ENCODE peak calls at places on chromosome 17, in six cellular contexts. O, P, V, C, D and H are unnamed samples.

GRCh38 chr17:4499431-4500187 is 928 bp downstream of the SPNS2 start:
- DNase-seq in O (peak; percentile 46), P (peak; percentile 16), V (no peak), C (no peak), D (no peak), H (peak; percentile 44)

GRCh38 chr17:80816241-80817103 is 175.2 kb upstream of the CHMP6 start:
- DNase-seq in O (no peak), P (no peak), V (no peak), C (no peak), D (no peak), H (no peak)

GRCh38 chr17:12282056-12282455 is 261.4 kb downstream of the MAP2K4 start:
- DNase-seq in O (no peak), P (no peak), V (no peak), C (no peak), D (peak; percentile 36), H (no peak)

GRCh38 chr17:81518785-81519283 is 6.2 kb upstream of the ACTG1 start:
- DNase-seq in O (peak; percentile 86), P (no peak), V (no peak), C (peak; percentile 74), D (peak; percentile 35), H (no peak)

GRCh38 chr17:38605852-38606645 is at the start of gene SRCIN1:
- DNase-seq in O (peak; percentile 82), P (peak; percentile 50), V (peak; percentile 74), C (peak; percentile 80), D (no peak), H (peak; percentile 58)

GRCh38 chr17:47401100-47401499 is 77.3 kb downstream of the EFCAB13 start:
- DNase-seq in O (no peak), P (no peak), V (no peak), C (no peak), D (no peak), H (no peak)

GRCh38 chr17:82440991-82441627 is 9.4 kb downstream of the CYBC1 start:
- DNase-seq in O (no peak), P (no peak), V (no peak), C (no peak), D (no peak), H (no peak)

GRCh38 chr17:60391419-60392041 is 403 bp downstream of the USP32 start:
- DNase-seq in O (no peak), P (no peak), V (no peak), C (no peak), D (no peak), H (peak; percentile 72)

GRCh38 chr17:12089809-12090384 is 69.2 kb downstream of the MAP2K4 start:
- DNase-seq in O (no peak), P (no peak), V (no peak), C (no peak), D (peak; percentile 77), H (no peak)

GRCh38 chr17:11692688-11693087 is 94.4 kb downstream of the DNAH9 start:
- DNase-seq in O (no peak), P (no peak), V (no peak), C (no peak), D (no peak), H (no peak)

GRCh38 chr17:79628861-79629547 is 18.2 kb upstream of the RBFOX3 start:
- DNase-seq in O (peak; percentile 6), P (no peak), V (peak; percentile 1), C (no peak), D (no peak), H (peak; percentile 1)

GRCh38 chr17:29603109-29603674 is 10.3 kb downstream of the ANKRD13B start:
- DNase-seq in O (no peak), P (no peak), V (no peak), C (no peak), D (no peak), H (no peak)

GRCh38 chr17:82923366-82924113 is 83.7 kb upstream of the ZNF750 start:
- DNase-seq in O (no peak), P (no peak), V (no peak), C (no peak), D (no peak), H (no peak)

GRCh38 chr17:83100220-83100852 is 20.9 kb downstream of the METRNL start:
- DNase-seq in O (peak; percentile 65), P (no peak), V (no peak), C (no peak), D (no peak), H (no peak)

GRCh38 chr17:19618015-19618414 is 30.5 kb upstream of the ALDH3A2 start:
- DNase-seq in O (no peak), P (no peak), V (no peak), C (no peak), D (no peak), H (no peak)

GRCh38 chr17:15106540-15106939 is 158.6 kb downstream of the PMP22 start:
- DNase-seq in O (no peak), P (no peak), V (no peak), C (no peak), D (peak; percentile 85), H (no peak)

GRCh38 chr17:64459284-64459747 is 10.4 kb downstream of the MILR1 start:
- DNase-seq in O (no peak), P (no peak), V (no peak), C (no peak), D (peak; percentile 44), H (no peak)

GRCh38 chr17:38750312-38751121 is 2.0 kb upstream of the PSMB3 start:
- DNase-seq in O (peak; percentile 50), P (no peak), V (no peak), C (no peak), D (peak; percentile 32), H (no peak)

GRCh38 chr17:68961204-68961893 is 6.2 kb upstream of the ABCA8 start:
- DNase-seq in O (no peak), P (no peak), V (no peak), C (no peak), D (no peak), H (no peak)

GRCh38 chr17:72297326-72298115 is 176.7 kb downstream of the SOX9 start:
- DNase-seq in O (no peak), P (no peak), V (no peak), C (no peak), D (peak; percentile 85), H (no peak)

GRCh38 chr17:76736349-76737081 is 616 bp downstream of the SRSF2 start:
- DNase-seq in O (peak; percentile 89), P (peak; percentile 65), V (peak; percentile 85), C (peak; percentile 82), D (no peak), H (peak; percentile 77)
- TF ChIP-seq CTCF in O (peak; percentile 35), P (no peak), V (no peak), C (no peak), D (peak; percentile 41), H (no peak)

GRCh38 chr17:17757391-17757791 is 76.1 kb downstream of the RAI1 start:
- DNase-seq in O (no peak), P (peak; percentile 39), V (no peak), C (peak; percentile 72), D (no peak), H (no peak)

GRCh38 chr17:17759164-17759563 is 77.6 kb downstream of the SREBF1 start:
- DNase-seq in O (no peak), P (no peak), V (no peak), C (no peak), D (no peak), H (no peak)

GRCh38 chr17:17755715-17756114 is 74.5 kb downstream of the RAI1 start:
- DNase-seq in O (no peak), P (no peak), V (no peak), C (no peak), D (no peak), H (no peak)

GRCh38 chr17:17758443-17758842 is 77.2 kb downstream of the RAI1 start:
- DNase-seq in O (no peak), P (no peak), V (no peak), C (no peak), D (no peak), H (no peak)

DNA sequence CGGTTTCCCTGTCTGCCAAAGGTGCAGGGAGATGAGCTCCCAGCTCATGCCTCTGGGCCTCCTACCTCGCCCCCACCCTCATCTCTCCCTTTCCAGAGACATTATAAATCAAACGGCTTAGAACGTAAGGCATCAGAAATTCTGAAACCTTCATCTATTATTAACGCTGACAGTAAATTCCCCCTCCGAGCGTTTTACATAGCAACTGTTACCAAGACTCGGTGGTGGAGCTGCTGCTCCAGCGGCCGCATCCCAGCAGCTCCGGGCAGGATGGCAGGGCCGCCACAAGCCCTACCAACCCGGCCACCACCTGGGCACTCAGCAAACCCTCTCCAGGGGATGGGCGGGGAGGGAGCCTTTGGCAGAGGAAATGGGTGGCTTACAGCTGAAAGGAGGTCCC is 76.7 kb downstream of the RAI1 start:
- DNase-seq in O (no peak), P (no peak), V (no peak), C (no peak), D (no peak), H (no peak)
- TF ChIP-seq CTCF in O (no peak), P (no peak), V (no peak), C (no peak), D (no peak), H (no peak)

GRCh38 chr17:30915833-30916611 is 5.7 kb upstream of the ADAP2 start:
- DNase-seq in O (no peak), P (no peak), V (no peak), C (no peak), D (no peak), H (no peak)
- TF ChIP-seq CTCF in O (no peak), P (no peak), V (no peak), C (no peak), D (no peak), H (no peak)

GRCh38 chr17:16464001-16464640 is 27.9 kb downstream of the LRRC75A start:
- DNase-seq in O (no peak), P (no peak), V (no peak), C (no peak), D (no peak), H (no peak)

GRCh38 chr17:16462070-16462864 is 29.7 kb downstream of the LRRC75A start:
- DNase-seq in O (no peak), P (no peak), V (no peak), C (no peak), D (no peak), H (no peak)

GRCh38 chr17:16461606-16461866 is 30.5 kb downstream of the LRRC75A start:
- DNase-seq in O (no peak), P (no peak), V (no peak), C (no peak), D (no peak), H (no peak)

GRCh38 chr17:16464641-16465312 is 27.2 kb downstream of the LRRC75A start:
- DNase-seq in O (peak; percentile 60), P (no peak), V (no peak), C (no peak), D (no peak), H (no peak)

GRCh38 chr17:16463341-16464000 is 28.5 kb downstream of the LRRC75A start:
- DNase-seq in O (peak; percentile 91), P (no peak), V (no peak), C (no peak), D (peak; percentile 46), H (peak; percentile 51)
- TF ChIP-seq CTCF in O (peak; percentile 38), P (no peak), V (no peak), C (no peak), D (peak; percentile 46), H (no peak)

GRCh38 chr17:35069311-35069710 is 5.8 kb upstream of the RFFL start:
- DNase-seq in O (no peak), P (no peak), V (no peak), C (no peak), D (peak; percentile 52), H (no peak)

GRCh38 chr17:35062284-35062683 is 1.2 kb downstream of the RFFL start:
- DNase-seq in O (no peak), P (no peak), V (no peak), C (no peak), D (no peak), H (no peak)

GRCh38 chr17:35065880-35066279 is 2.4 kb upstream of the RFFL start:
- DNase-seq in O (no peak), P (no peak), V (no peak), C (no peak), D (no peak), H (no peak)

GRCh38 chr17:35068249-35068648 is 4.7 kb upstream of the RFFL start:
- DNase-seq in O (no peak), P (no peak), V (no peak), C (no peak), D (no peak), H (no peak)

GRCh38 chr17:35063514-35064223 is at the start of gene RFFL:
- DNase-seq in O (peak; percentile 75), P (peak; percentile 82), V (peak; percentile 61), C (peak; percentile 84), D (peak; percentile 99), H (peak; percentile 66)
- TF ChIP-seq CTCF in O (no peak), P (peak; percentile 63), V (no peak), C (peak; percentile 30), D (no peak), H (no peak)